ENCODE peak calls at places on chromosomes 5 and 9, in eight cellular contexts. T, J, I, P, Q, S, L and M are unnamed samples.

GRCh38 chr9:69885474-69885929 is 64.9 kb downstream of the CFAP95 start:
- DNase-seq in T (no peak), J (no peak), I (no peak), P (no peak), Q (no peak), S (no peak), L (no peak), M (no peak)

GRCh38 chr5:87776785-87777184 is 364.1 kb upstream of the CCNH start:
- DNase-seq in T (no peak), J (no peak), I (no peak), P (no peak), Q (no peak), S (no peak), L (no peak), M (no peak)

GRCh38 chr5:17224858-17225436 is 7.5 kb downstream of the BASP1 start:
- DNase-seq in T (peak), J (no peak), I (no peak), P (no peak), Q (no peak), S (no peak), L (no peak), M (no peak)

GRCh38 chr5:176853151-176853793 is 42.9 kb downstream of the UNC5A start:
- DNase-seq in T (no peak), J (no peak), I (no peak), P (no peak), Q (no peak), S (no peak), L (no peak), M (no peak)

GRCh38 chr9:124617477-124618141 is 110.4 kb upstream of the NR5A1 start:
- DNase-seq in T (peak), J (peak), I (peak), P (peak), Q (peak), S (peak), L (peak), M (no peak)

GRCh38 chr9:107386396-107386795 is 103.2 kb downstream of the KLF4 start:
- DNase-seq in T (no peak), J (no peak), I (peak), P (no peak), Q (no peak), S (no peak), L (no peak), M (no peak)

GRCh38 chr9:95061916-95062600 is 255.5 kb downstream of the FANCC start:
- DNase-seq in T (no peak), J (no peak), I (no peak), P (no peak), Q (no peak), S (no peak), L (no peak), M (peak)

GRCh38 chr9:98773721-98774120 is 22.6 kb downstream of the ANKS6 start:
- DNase-seq in T (no peak), J (no peak), I (no peak), P (no peak), Q (no peak), S (no peak), L (no peak), M (no peak)

GRCh38 chr5:8456846-8457186 is 587.9 kb downstream of the MTRR start:
- DNase-seq in T (no peak), J (no peak), I (no peak), P (no peak), Q (no peak), S (no peak), L (no peak), M (no peak)

GRCh38 chr5:179828756-179829421 is 8.2 kb downstream of the SQSTM1 start:
- DNase-seq in T (no peak), J (no peak), I (no peak), P (no peak), Q (no peak), S (no peak), L (no peak), M (no peak)
- TF ChIP-seq POLR2AphosphoS5 in T (peak), J (no peak), I (no peak), P (no peak), Q (peak), S (no peak), L (no peak), M (no peak)

GRCh38 chr5:150901446-150901845 is 3.3 kb downstream of the ZNF300 start:
- DNase-seq in T (no peak), J (no peak), I (no peak), P (no peak), Q (no peak), S (no peak), L (no peak), M (no peak)

GRCh38 chr5:150905312-150905683 is 518 bp upstream of the ZNF300 start:
- DNase-seq in T (no peak), J (no peak), I (no peak), P (no peak), Q (no peak), S (no peak), L (no peak), M (no peak)

DNA sequence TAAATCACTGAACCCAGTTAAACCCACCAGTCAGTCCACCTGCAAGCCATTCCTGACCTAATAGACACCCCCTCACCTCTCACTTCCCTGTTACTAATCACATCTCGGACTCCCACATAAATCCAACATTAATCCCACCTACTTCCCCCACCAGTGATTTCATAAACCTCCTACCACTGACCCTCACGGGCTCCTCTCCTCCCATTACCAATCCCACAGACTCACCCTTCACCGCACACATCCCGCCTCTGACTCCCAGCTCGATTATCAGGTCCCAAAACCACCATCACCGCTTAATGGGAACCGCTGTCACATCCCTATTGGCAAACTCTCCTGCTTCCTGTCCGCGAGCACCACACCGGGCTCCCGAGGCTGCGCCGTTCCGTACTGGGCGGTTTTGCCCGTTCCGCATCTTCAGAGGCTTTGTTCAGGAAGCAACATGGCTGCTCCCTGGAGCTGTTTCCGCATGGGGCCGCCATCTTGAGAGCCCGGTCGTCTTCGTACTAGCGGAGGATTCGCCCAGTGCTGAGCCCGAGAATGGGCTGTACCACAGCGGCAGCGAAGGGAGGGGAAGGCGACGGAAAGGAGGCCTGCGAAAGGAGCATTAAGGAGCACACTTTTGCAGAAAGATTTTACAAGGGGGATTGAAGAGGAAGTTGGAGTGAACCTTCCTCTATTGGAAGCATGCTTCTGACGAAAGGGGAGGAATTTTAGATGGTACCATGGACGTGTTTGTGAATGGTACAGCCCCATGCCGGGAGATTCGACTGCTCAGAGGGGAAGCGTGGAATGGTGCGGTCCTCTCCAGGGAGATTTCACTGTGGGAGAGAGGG is at the start of gene ZNF300:
- DNase-seq in T (peak), J (peak), I (peak), P (peak), Q (peak), S (peak), L (no peak), M (no peak)
- TF ChIP-seq POLR2A in T (peak), J (no peak), I (no peak), P (peak), Q (no peak), S (peak), L (no peak), M (no peak)

DNA sequence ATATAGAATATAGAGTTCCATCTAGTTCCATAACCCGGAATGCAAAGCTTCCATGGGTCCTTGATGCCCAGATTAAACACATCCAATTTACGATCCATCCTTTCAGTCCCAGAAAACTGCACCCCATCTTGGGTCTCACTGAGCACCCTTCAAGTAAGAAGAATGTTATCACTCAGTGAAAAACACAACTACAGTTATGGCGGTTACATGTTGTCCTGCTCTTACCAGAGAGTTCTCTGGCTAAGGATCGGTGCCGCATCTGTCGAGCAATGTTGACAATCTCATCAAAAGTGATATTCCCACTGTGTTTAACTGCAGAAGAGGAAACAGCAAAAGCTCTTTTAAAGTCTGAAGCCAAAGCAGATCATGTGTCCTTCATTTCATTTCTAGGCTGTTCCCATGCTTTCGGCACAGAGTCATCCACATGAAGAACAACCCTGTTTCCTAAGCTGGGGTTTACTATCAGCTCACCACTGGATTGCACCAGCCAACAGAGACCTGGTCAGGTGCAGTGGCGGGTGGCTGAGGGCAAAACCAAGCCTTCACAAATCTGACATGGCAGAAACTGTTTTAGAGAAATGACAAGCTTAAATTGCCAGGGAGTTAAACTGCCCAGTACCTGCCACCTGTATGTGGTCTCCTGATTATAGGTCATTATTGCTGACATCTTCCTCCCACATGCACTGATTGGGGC is 2.9 kb downstream of the RPL12 start:
- DNase-seq in T (no peak), J (no peak), I (no peak), P (no peak), Q (no peak), S (no peak), L (no peak), M (no peak)
- H3K27ac ChIP-seq in T (no peak), J (peak), I (peak), P (peak), Q (peak), S (no peak), L (peak), M (peak)

GRCh38 chr9:131817073-131817472 is 77.2 kb upstream of the RAPGEF1 start:
- DNase-seq in T (no peak), J (no peak), I (no peak), P (no peak), Q (no peak), S (no peak), L (no peak), M (no peak)

GRCh38 chr9:131818089-131818488 is 78.2 kb upstream of the RAPGEF1 start:
- DNase-seq in T (no peak), J (no peak), I (no peak), P (no peak), Q (no peak), S (no peak), L (no peak), M (no peak)

GRCh38 chr9:131814714-131815113 is 74.8 kb upstream of the RAPGEF1 start:
- DNase-seq in T (no peak), J (no peak), I (no peak), P (no peak), Q (no peak), S (no peak), L (no peak), M (no peak)

GRCh38 chr9:131815971-131816873 is 76.3 kb upstream of the RAPGEF1 start:
- DNase-seq in T (no peak), J (no peak), I (no peak), P (no peak), Q (no peak), S (no peak), L (no peak), M (no peak)

GRCh38 chr9:131817627-131818026 is 77.8 kb upstream of the RAPGEF1 start:
- DNase-seq in T (no peak), J (no peak), I (no peak), P (no peak), Q (no peak), S (no peak), L (no peak), M (no peak)
- TF ChIP-seq POLR2AphosphoS5 in T (no peak), J (no peak), I (no peak), P (no peak), Q (no peak), S (no peak), L (no peak), M (no peak)

DNA sequence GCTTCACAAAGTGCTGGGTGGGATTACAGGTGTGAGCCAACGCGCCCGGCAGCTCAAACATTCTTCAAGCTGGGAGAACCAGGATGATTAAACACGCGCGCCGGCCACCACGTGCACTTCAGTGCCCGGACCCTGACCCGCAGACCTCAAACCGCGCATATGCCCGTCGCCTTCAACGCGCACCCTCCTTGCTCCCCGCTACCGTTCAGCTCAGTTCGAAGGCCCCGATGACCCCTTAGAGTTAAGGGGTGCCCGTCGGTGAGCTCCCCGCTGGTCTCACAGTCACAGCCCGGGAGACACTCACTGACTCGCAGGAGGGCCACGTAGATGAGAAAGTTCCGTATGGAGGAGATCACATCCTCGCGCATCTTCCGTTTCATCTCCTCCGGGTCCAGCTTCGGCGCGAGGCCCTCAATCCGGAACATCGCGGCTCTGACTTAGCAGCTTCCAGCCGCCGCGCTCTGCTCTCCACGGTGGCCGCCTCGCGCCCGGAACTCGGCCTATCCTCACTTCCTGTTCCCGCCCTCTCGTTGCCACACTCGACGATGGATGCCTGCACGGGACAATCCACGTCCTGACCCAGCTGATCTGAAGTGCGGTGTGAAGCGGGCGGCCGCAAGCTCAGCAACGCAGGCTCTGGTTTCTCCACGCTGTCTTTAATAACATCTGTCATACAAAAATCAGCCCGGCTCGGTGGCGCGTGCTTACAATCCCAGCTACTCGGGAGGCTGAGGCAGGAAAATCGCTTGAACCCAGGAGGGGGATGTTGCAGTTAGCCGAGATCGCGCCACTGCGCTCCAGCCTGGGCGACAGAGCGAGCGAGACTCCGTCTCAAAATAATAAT is at the start of gene TOMM5:
- DNase-seq in T (peak), J (peak), I (peak), P (peak), Q (peak), S (peak), L (peak), M (no peak)
- TF ChIP-seq POLR2A in T (peak), J (peak), I (no peak), P (peak), Q (peak), S (peak), L (peak), M (no peak)

GRCh38 chr5:98638111-98638510 is 135.4 kb upstream of the RGMB start:
- DNase-seq in T (no peak), J (no peak), I (no peak), P (no peak), Q (no peak), S (no peak), L (no peak), M (no peak)

GRCh38 chr5:98635631-98636030 is 137.8 kb upstream of the RGMB start:
- DNase-seq in T (no peak), J (no peak), I (no peak), P (no peak), Q (no peak), S (no peak), L (no peak), M (no peak)

GRCh38 chr5:98639258-98639657 is 134.2 kb upstream of the RGMB start:
- DNase-seq in T (no peak), J (no peak), I (no peak), P (no peak), Q (no peak), S (no peak), L (no peak), M (no peak)

GRCh38 chr5:98637607-98638006 is 135.9 kb upstream of the RGMB start:
- DNase-seq in T (no peak), J (no peak), I (no peak), P (no peak), Q (no peak), S (no peak), L (no peak), M (no peak)

DNA sequence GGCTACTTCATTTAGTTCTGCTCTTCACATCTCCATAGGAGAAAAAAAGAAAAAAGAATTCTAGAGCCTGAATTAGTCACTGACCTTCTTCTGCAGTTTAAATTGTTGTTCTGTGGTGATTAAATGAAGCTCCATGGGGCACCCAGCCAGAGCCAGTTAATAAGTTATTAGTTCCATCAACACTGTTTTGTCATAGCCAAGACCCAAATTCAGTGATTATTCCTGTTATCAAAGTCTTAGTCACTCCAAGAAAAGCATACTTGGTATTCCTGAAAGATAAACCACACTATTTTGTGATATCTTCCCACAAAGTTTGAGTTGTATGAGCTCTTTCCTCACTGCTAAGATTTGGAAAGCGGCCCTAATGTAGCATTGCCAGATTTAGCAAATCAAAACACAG is 134.8 kb upstream of the RGMB start:
- DNase-seq in T (no peak), J (no peak), I (no peak), P (no peak), Q (no peak), S (no peak), L (no peak), M (no peak)
- H3K27ac ChIP-seq in T (no peak), J (no peak), I (no peak), P (no peak), Q (no peak), S (no peak), L (no peak), M (no peak)

GRCh38 chr5:65127181-65127901 is 354.4 kb downstream of the ADAMTS6 start:
- DNase-seq in T (no peak), J (no peak), I (no peak), P (no peak), Q (no peak), S (peak), L (no peak), M (no peak)
- TF ChIP-seq POLR2AphosphoS5 in T (no peak), J (no peak), I (no peak), P (no peak), Q (no peak), S (no peak), L (no peak), M (no peak)

GRCh38 chr9:4803670-4804530 is 11.2 kb downstream of the RCL1 start:
- DNase-seq in T (no peak), J (no peak), I (no peak), P (no peak), Q (no peak), S (no peak), L (no peak), M (no peak)

GRCh38 chr9:4801156-4801555 is 8.4 kb downstream of the RCL1 start:
- DNase-seq in T (no peak), J (no peak), I (no peak), P (no peak), Q (no peak), S (no peak), L (no peak), M (no peak)

GRCh38 chr9:4804531-4805016 is 11.8 kb downstream of the RCL1 start:
- DNase-seq in T (no peak), J (no peak), I (no peak), P (no peak), Q (no peak), S (no peak), L (no peak), M (no peak)

GRCh38 chr9:4810565-4810964 is 17.8 kb downstream of the RCL1 start:
- DNase-seq in T (no peak), J (no peak), I (no peak), P (no peak), Q (no peak), S (no peak), L (no peak), M (no peak)

GRCh38 chr9:4805519-4805918 is 12.8 kb downstream of the RCL1 start:
- DNase-seq in T (no peak), J (no peak), I (no peak), P (no peak), Q (no peak), S (no peak), L (no peak), M (no peak)
- TF ChIP-seq POLR2A in T (no peak), J (no peak), I (no peak), P (no peak), Q (no peak), S (no peak), L (no peak), M (no peak)

DNA sequence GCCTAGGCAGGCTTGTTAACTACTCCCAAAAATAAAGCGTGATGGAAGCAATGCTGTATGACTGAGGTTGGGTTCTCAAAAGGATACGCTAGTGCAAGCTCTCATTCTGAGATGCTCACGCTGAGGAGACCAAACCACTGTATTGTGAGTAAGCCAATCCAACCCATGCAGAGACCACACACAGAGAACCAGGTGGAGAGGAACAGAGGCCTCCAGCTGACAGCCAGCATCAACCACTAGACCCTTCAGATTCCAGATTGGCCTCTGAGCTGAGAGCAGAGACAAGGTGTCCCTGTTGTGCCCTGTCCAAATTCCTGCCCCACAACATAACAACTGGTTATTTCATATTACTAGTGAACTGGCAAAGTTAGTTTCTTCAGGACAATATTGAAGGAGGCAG is 4.5 kb downstream of the TSTD2 start:
- DNase-seq in T (no peak), J (no peak), I (no peak), P (no peak), Q (no peak), S (no peak), L (no peak), M (no peak)
- H3K27ac ChIP-seq in T (no peak), J (peak), I (no peak), P (no peak), Q (no peak), S (no peak), L (no peak), M (no peak)